ENCODE peak calls at places on chromosome 11, in seven cellular contexts. One of them, this sample, is unnamed.

GRCh38 chr11:100908746-100909145 is 220.9 kb downstream of the PGR start:
- DNase-seq in transverse colon: no peak
- DNase-seq in substantia nigra: no peak
- DNase-seq in uterus: no peak
- DNase-seq in A549: no peak
- DNase-seq in CD4-positive, alpha-beta T cell: no peak
- DNase-seq in HCT116: no peak
- DNase-seq in this sample: no peak

GRCh38 chr11:96708469-96708868 is 318.7 kb downstream of the JRKL start:
- DNase-seq in transverse colon: no peak
- DNase-seq in substantia nigra: no peak
- DNase-seq in uterus: no peak
- DNase-seq in A549: no peak
- DNase-seq in CD4-positive, alpha-beta T cell: no peak
- DNase-seq in HCT116: no peak
- DNase-seq in this sample: no peak

GRCh38 chr11:35330924-35331323 is 88.4 kb downstream of the SLC1A2 start:
- DNase-seq in transverse colon: no peak
- DNase-seq in substantia nigra: no peak
- DNase-seq in uterus: no peak
- DNase-seq in A549: no peak
- DNase-seq in CD4-positive, alpha-beta T cell: peak; percentile 48
- DNase-seq in HCT116: no peak
- DNase-seq in this sample: no peak

GRCh38 chr11:5102246-5102645 is 32.9 kb downstream of the OR52E1 start:
- DNase-seq in transverse colon: no peak
- DNase-seq in substantia nigra: no peak
- DNase-seq in uterus: no peak
- DNase-seq in A549: no peak
- DNase-seq in CD4-positive, alpha-beta T cell: no peak
- DNase-seq in HCT116: no peak
- DNase-seq in this sample: no peak

GRCh38 chr11:66854729-66855211 is 2.1 kb upstream of the LRFN4 start:
- DNase-seq in transverse colon: no peak
- DNase-seq in substantia nigra: no peak
- DNase-seq in uterus: no peak
- DNase-seq in A549: no peak
- DNase-seq in CD4-positive, alpha-beta T cell: no peak
- DNase-seq in HCT116: no peak
- DNase-seq in this sample: no peak

GRCh38 chr11:68974421-68975194 is 6.2 kb downstream of the MRGPRD start:
- DNase-seq in transverse colon: peak; percentile 6
- DNase-seq in substantia nigra: no peak
- DNase-seq in uterus: no peak
- DNase-seq in A549: peak; percentile 62
- DNase-seq in CD4-positive, alpha-beta T cell: no peak
- DNase-seq in HCT116: peak; percentile 77
- DNase-seq in this sample: no peak

GRCh38 chr11:100776212-100776896 is 89.3 kb downstream of the ARHGAP42 start:
- DNase-seq in transverse colon: no peak
- DNase-seq in substantia nigra: no peak
- DNase-seq in uterus: no peak
- DNase-seq in A549: peak; percentile 69
- DNase-seq in CD4-positive, alpha-beta T cell: no peak
- DNase-seq in HCT116: peak; percentile 82
- DNase-seq in this sample: no peak

GRCh38 chr11:134527382-134528243 is 115.6 kb upstream of the B3GAT1 start:
- DNase-seq in transverse colon: no peak
- DNase-seq in substantia nigra: no peak
- DNase-seq in uterus: peak; percentile 3
- DNase-seq in A549: no peak
- DNase-seq in CD4-positive, alpha-beta T cell: no peak
- DNase-seq in HCT116: no peak
- DNase-seq in this sample: no peak

GRCh38 chr11:2795491-2795991 is 90.0 kb downstream of the CDKN1C start:
- DNase-seq in transverse colon: peak; percentile 6
- DNase-seq in substantia nigra: no peak
- DNase-seq in uterus: peak; percentile 14
- DNase-seq in A549: no peak
- DNase-seq in CD4-positive, alpha-beta T cell: no peak
- DNase-seq in HCT116: no peak
- DNase-seq in this sample: peak; percentile 10

GRCh38 chr11:13288375-13289029 is 10.9 kb downstream of the BMAL1 start:
- DNase-seq in transverse colon: no peak
- DNase-seq in substantia nigra: no peak
- DNase-seq in uterus: no peak
- DNase-seq in A549: no peak
- DNase-seq in CD4-positive, alpha-beta T cell: no peak
- DNase-seq in HCT116: no peak
- DNase-seq in this sample: no peak

GRCh38 chr11:120337133-120337895 is 1.1 kb downstream of the ARHGEF12 start:
- DNase-seq in transverse colon: peak; percentile 43
- DNase-seq in substantia nigra: peak; percentile 50
- DNase-seq in uterus: peak; percentile 49
- DNase-seq in A549: no peak
- DNase-seq in CD4-positive, alpha-beta T cell: no peak
- DNase-seq in HCT116: no peak
- DNase-seq in this sample: peak; percentile 63

GRCh38 chr11:12087075-12087775 is 23.2 kb upstream of the MICAL2 start:
- DNase-seq in transverse colon: peak; percentile 46
- DNase-seq in substantia nigra: no peak
- DNase-seq in uterus: no peak
- DNase-seq in A549: no peak
- DNase-seq in CD4-positive, alpha-beta T cell: no peak
- DNase-seq in HCT116: peak; percentile 38
- DNase-seq in this sample: no peak

GRCh38 chr11:2579315-2580060 is 120.3 kb downstream of the KCNQ1OT1 start:
- DNase-seq in transverse colon: no peak
- DNase-seq in substantia nigra: no peak
- DNase-seq in uterus: peak; percentile 15
- DNase-seq in A549: no peak
- DNase-seq in CD4-positive, alpha-beta T cell: no peak
- DNase-seq in HCT116: no peak
- DNase-seq in this sample: peak; percentile 38

GRCh38 chr11:66478823-66479740 is 1.2 kb upstream of the DPP3 start:
- DNase-seq in transverse colon: peak; percentile 55
- DNase-seq in substantia nigra: peak; percentile 22
- DNase-seq in uterus: peak; percentile 51
- DNase-seq in A549: peak; percentile 49
- DNase-seq in CD4-positive, alpha-beta T cell: peak; percentile 23
- DNase-seq in HCT116: peak; percentile 27
- DNase-seq in this sample: peak; percentile 66

GRCh38 chr11:6926208-6927029 is at the start of gene ZNF215:
- DNase-seq in transverse colon: peak; percentile 89
- DNase-seq in substantia nigra: no peak
- DNase-seq in uterus: peak; percentile 70
- DNase-seq in A549: peak; percentile 33
- DNase-seq in CD4-positive, alpha-beta T cell: peak; percentile 1
- DNase-seq in HCT116: peak; percentile 93
- DNase-seq in this sample: peak; percentile 50

GRCh38 chr11:43942651-43943356 is 367 bp downstream of the C11orf96 start:
- DNase-seq in transverse colon: no peak
- DNase-seq in substantia nigra: no peak
- DNase-seq in uterus: peak; percentile 63
- DNase-seq in A549: peak; percentile 28
- DNase-seq in CD4-positive, alpha-beta T cell: no peak
- DNase-seq in HCT116: no peak
- DNase-seq in this sample: peak; percentile 65

GRCh38 chr11:20193307-20193706 is 33.0 kb upstream of the DBX1 start:
- DNase-seq in transverse colon: no peak
- DNase-seq in substantia nigra: no peak
- DNase-seq in uterus: no peak
- DNase-seq in A549: no peak
- DNase-seq in CD4-positive, alpha-beta T cell: no peak
- DNase-seq in HCT116: no peak
- DNase-seq in this sample: no peak

GRCh38 chr11:44427432-44427831 is 117.5 kb upstream of the ALX4 start:
- DNase-seq in transverse colon: no peak
- DNase-seq in substantia nigra: no peak
- DNase-seq in uterus: no peak
- DNase-seq in A549: no peak
- DNase-seq in CD4-positive, alpha-beta T cell: no peak
- DNase-seq in HCT116: no peak
- DNase-seq in this sample: no peak

GRCh38 chr11:74380746-74381439 is 17.3 kb downstream of the PGM2L1 start:
- DNase-seq in transverse colon: peak; percentile 67
- DNase-seq in substantia nigra: no peak
- DNase-seq in uterus: no peak
- DNase-seq in A549: no peak
- DNase-seq in CD4-positive, alpha-beta T cell: no peak
- DNase-seq in HCT116: no peak
- DNase-seq in this sample: no peak

GRCh38 chr11:115222218-115222862 is 281.9 kb downstream of the CADM1 start:
- DNase-seq in transverse colon: peak; percentile 15
- DNase-seq in substantia nigra: no peak
- DNase-seq in uterus: no peak
- DNase-seq in A549: peak; percentile 54
- DNase-seq in CD4-positive, alpha-beta T cell: no peak
- DNase-seq in HCT116: no peak
- DNase-seq in this sample: no peak

GRCh38 chr11:62324738-62325556 is 12.3 kb upstream of the ASRGL1 start:
- DNase-seq in transverse colon: peak; percentile 20
- DNase-seq in substantia nigra: peak; percentile 12
- DNase-seq in uterus: no peak
- DNase-seq in A549: peak; percentile 15
- DNase-seq in CD4-positive, alpha-beta T cell: peak; percentile 53
- DNase-seq in HCT116: peak; percentile 34
- DNase-seq in this sample: no peak

GRCh38 chr11:83235825-83236224 is 42.3 kb downstream of the ANKRD42 start:
- DNase-seq in transverse colon: no peak
- DNase-seq in substantia nigra: no peak
- DNase-seq in uterus: no peak
- DNase-seq in A549: no peak
- DNase-seq in CD4-positive, alpha-beta T cell: no peak
- DNase-seq in HCT116: no peak
- DNase-seq in this sample: no peak

DNA sequence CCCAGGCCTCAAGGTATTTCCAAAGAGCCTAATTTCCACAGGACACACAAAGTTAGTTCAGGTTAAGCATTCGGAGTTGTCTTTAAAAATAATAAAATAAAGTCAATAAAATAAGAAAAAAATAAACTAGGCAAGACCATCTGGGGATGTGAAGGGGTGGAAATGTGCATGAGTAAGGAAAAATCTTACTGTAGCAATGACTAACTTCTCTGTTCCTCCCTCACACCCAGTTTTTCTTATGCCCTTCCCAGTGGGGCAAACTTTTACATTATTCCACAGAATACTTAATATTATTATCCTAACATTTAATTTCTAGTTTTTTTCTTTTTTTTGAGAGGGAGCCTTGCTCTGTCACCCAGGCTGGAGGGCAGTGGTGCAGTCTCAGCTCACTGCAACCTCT is 21.8 kb upstream of the OR6X1 start:
- DNase-seq in transverse colon: no peak
- DNase-seq in substantia nigra: no peak
- DNase-seq in uterus: no peak
- DNase-seq in A549: no peak
- DNase-seq in CD4-positive, alpha-beta T cell: no peak
- DNase-seq in HCT116: no peak
- DNase-seq in this sample: no peak
- H3K27ac ChIP-seq in transverse colon: no peak overlapping the region
- H3K27ac ChIP-seq in substantia nigra: no peak overlapping the region
- H3K27ac ChIP-seq in uterus: no peak overlapping the region
- H3K27ac ChIP-seq in A549: no peak overlapping the region
- H3K27ac ChIP-seq in CD4-positive, alpha-beta T cell: no peak overlapping the region
- H3K27ac ChIP-seq in HCT116: no peak overlapping the region
- H3K27ac ChIP-seq in this sample: no peak overlapping the region

GRCh38 chr11:109734602-109735001 is 312.6 kb downstream of the C11orf87 start:
- DNase-seq in transverse colon: no peak
- DNase-seq in substantia nigra: no peak
- DNase-seq in uterus: no peak
- DNase-seq in A549: no peak
- DNase-seq in CD4-positive, alpha-beta T cell: no peak
- DNase-seq in HCT116: no peak
- DNase-seq in this sample: no peak
- H3K27ac ChIP-seq in transverse colon: no peak overlapping the region
- H3K27ac ChIP-seq in substantia nigra: no peak overlapping the region
- H3K27ac ChIP-seq in uterus: no peak overlapping the region
- H3K27ac ChIP-seq in A549: no peak overlapping the region
- H3K27ac ChIP-seq in CD4-positive, alpha-beta T cell: no peak overlapping the region
- H3K27ac ChIP-seq in HCT116: no peak overlapping the region
- H3K27ac ChIP-seq in this sample: no peak overlapping the region

DNA sequence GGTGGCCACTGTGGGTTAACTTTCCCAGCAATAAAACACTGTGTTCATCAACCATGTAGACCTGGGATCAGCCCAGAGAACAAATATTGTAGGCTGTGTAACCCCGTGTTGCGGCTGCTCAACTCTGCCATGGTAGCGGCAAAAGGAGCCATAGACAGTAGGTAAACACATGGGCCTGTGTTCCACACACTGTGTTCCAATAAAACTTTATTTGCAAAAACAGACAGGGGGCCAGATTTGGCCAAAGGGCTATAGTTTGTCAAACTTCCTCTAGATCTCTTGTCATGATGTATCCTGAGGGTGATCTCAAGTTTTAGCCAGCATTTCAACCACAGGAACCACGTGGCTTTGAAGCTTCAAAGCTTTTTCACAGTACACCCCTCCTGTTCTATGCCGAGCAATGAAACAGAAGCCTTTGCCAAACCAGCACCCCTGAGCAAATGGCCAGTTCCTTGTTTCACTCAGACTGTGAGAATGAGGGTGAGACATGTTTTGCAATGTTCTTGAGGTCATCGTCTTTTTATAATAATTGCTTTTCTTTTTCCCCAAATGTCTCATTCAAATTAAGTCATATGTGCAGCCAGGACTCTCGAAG is 49.9 kb upstream of the FADD start:
- DNase-seq in transverse colon: no peak
- DNase-seq in substantia nigra: no peak
- DNase-seq in uterus: no peak
- DNase-seq in A549: no peak
- DNase-seq in CD4-positive, alpha-beta T cell: no peak
- DNase-seq in HCT116: no peak
- DNase-seq in this sample: no peak
- H3K27ac ChIP-seq in transverse colon: no peak overlapping the region
- H3K27ac ChIP-seq in substantia nigra: no peak overlapping the region
- H3K27ac ChIP-seq in uterus: no peak overlapping the region
- H3K27ac ChIP-seq in A549: no peak overlapping the region
- H3K27ac ChIP-seq in CD4-positive, alpha-beta T cell: no peak overlapping the region
- H3K27ac ChIP-seq in HCT116: no peak overlapping the region
- H3K27ac ChIP-seq in this sample: no peak overlapping the region

DNA sequence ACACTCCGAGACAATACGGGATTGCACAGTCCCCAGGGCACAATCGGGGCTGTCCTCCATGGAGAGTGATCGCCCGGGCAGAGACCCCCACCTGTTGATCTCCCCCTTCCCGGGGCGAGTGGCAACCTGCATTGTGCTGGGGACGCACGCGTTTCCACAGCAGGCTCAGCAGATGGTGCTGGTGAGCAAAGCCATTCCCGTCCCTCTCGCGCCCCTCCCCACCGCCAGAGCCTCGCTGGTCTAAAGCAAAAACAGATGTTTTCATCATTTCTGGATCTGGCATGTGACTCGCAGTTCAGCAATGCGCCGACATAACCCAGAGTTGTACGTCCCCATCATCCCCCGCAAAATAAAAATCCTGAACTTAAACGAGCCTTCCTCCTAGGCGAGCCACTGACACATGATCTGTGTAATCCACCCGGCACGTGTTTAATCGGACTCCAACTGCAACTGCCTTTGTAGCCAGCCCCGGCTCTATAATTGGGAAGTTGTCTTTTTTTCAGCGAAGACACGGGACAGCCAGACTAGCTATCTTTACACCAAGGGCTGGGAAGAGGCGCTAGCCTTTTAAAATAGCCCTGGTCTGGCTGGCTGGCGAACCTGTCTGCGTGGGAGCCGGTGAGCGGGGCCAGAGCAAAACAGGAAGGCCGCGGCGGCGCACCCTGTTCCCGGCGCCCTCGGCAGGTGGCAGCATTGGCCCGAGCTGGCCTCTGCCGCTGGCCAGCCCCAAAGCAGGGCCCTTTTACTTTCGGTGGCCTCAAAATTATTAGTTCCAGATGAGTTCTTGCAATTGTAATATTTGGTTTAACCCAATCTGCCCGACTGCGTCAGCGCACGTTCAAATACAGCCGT is 202.9 kb upstream of the SORL1-AS1 start:
- DNase-seq in transverse colon: peak; percentile 81
- DNase-seq in substantia nigra: peak; percentile 97
- DNase-seq in uterus: peak; percentile 95
- DNase-seq in A549: peak; percentile 72
- DNase-seq in CD4-positive, alpha-beta T cell: peak; percentile 54
- DNase-seq in HCT116: peak; percentile 60
- DNase-seq in this sample: peak; percentile 95
- H3K27ac ChIP-seq in transverse colon: peak overlapping the region; percentile 86
- H3K27ac ChIP-seq in substantia nigra: peak overlapping the region; percentile 96
- H3K27ac ChIP-seq in uterus: peak overlapping the region; percentile 96
- H3K27ac ChIP-seq in A549: peak overlapping the region; percentile 87
- H3K27ac ChIP-seq in CD4-positive, alpha-beta T cell: no peak overlapping the region
- H3K27ac ChIP-seq in HCT116: peak overlapping the region; percentile 62
- H3K27ac ChIP-seq in this sample: peak overlapping the region; percentile 91

This sample was measured in ovary.